ENCODE peak calls at places on chromosomes 11 and 22, in eight cellular contexts. O is CD4-positive, CD25-positive, alpha-beta regulatory T cell; N is SJCRH30; E is effector memory CD4-positive, alpha-beta T cell; F is IMR-90; R is prostate gland; A is astrocyte; V is heart right ventricle. Z is an unnamed sample.

GRCh38 chr11:102757823-102758549 is 22.4 kb downstream of the MMP10 start:
- DNase-seq in O (no peak), N (no peak), E (no peak), F (peak; percentile 89), R (no peak), A (peak; percentile 66), V (no peak), Z (no peak)

GRCh38 chr11:78050964-78051831 is 12.5 kb upstream of the THRSP start:
- DNase-seq in O (no peak), N (no peak), E (no peak), F (peak; percentile 80), R (no peak), A (peak; percentile 68), V (no peak), Z (no peak)

GRCh38 chr11:76656087-76656531 is 14.4 kb downstream of the LRRC32 start:
- DNase-seq in O (no peak), N (no peak), E (no peak), F (no peak), R (no peak), A (no peak), V (no peak), Z (no peak)

GRCh38 chr11:93000511-93001476 is 31.3 kb downstream of the MTNR1B start:
- DNase-seq in O (no peak), N (peak; percentile 30), E (no peak), F (peak; percentile 95), R (no peak), A (peak; percentile 82), V (no peak), Z (no peak)

GRCh38 chr22:17974703-17975372 is 49.5 kb downstream of the MICAL3 start:
- DNase-seq in O (no peak), N (no peak), E (no peak), F (no peak), R (no peak), A (no peak), V (no peak), Z (no peak)

GRCh38 chr11:17572359-17572690 is 25.3 kb downstream of the OTOG start:
- DNase-seq in O (no peak), N (no peak), E (no peak), F (no peak), R (no peak), A (no peak), V (no peak), Z (no peak)

GRCh38 chr11:46520971-46521745 is 72.7 kb downstream of the AMBRA1 start:
- DNase-seq in O (no peak), N (peak; percentile 21), E (no peak), F (peak; percentile 75), R (no peak), A (peak; percentile 84), V (no peak), Z (no peak)

GRCh38 chr11:58845342-58845741 is 838 bp upstream of the GLYATL2 start:
- DNase-seq in O (no peak), N (no peak), E (no peak), F (no peak), R (no peak), A (no peak), V (no peak), Z (no peak)

GRCh38 chr22:41524283-41524682 is 20.0 kb downstream of the POLR3H start:
- DNase-seq in O (no peak), N (no peak), E (no peak), F (peak; percentile 78), R (peak; percentile 68), A (no peak), V (peak; percentile 62), Z (peak; percentile 58)

GRCh38 chr11:3022982-3023381 is 30.9 kb upstream of the NAP1L4 start:
- DNase-seq in O (no peak), N (no peak), E (no peak), F (peak; percentile 49), R (no peak), A (peak; percentile 70), V (no peak), Z (no peak)

GRCh38 chr22:39634530-39635399 is 64.2 kb downstream of the CACNA1I start:
- DNase-seq in O (no peak), N (peak; percentile 40), E (no peak), F (peak; percentile 92), R (peak; percentile 61), A (peak; percentile 83), V (no peak), Z (no peak)

GRCh38 chr11:14112721-14113120 is 150.2 kb downstream of the SPON1 start:
- DNase-seq in O (no peak), N (no peak), E (no peak), F (no peak), R (no peak), A (no peak), V (no peak), Z (no peak)

GRCh38 chr11:125626381-125626950 is 1.5 kb downstream of the CHEK1 start:
- DNase-seq in O (peak; percentile 66), N (no peak), E (no peak), F (peak; percentile 16), R (no peak), A (no peak), V (no peak), Z (peak; percentile 39)

GRCh38 chr11:19498986-19499669 is 213.5 kb upstream of the NAV2 start:
- DNase-seq in O (no peak), N (peak; percentile 41), E (no peak), F (peak; percentile 58), R (no peak), A (peak; percentile 39), V (no peak), Z (no peak)

GRCh38 chr22:17172172-17172833 is 13.2 kb upstream of the HDHD5 start:
- DNase-seq in O (no peak), N (peak; percentile 36), E (no peak), F (no peak), R (peak; percentile 55), A (no peak), V (peak; percentile 53), Z (no peak)

GRCh38 chr11:85955531-85955930 is 100.3 kb downstream of the CCDC83 start:
- DNase-seq in O (no peak), N (peak; percentile 29), E (no peak), F (peak; percentile 78), R (no peak), A (peak; percentile 88), V (no peak), Z (no peak)

GRCh38 chr11:118913411-118914125 is 12.2 kb downstream of the BCL9L start:
- DNase-seq in O (peak; percentile 74), N (no peak), E (no peak), F (no peak), R (no peak), A (no peak), V (no peak), Z (peak; percentile 85)
- H3K4me3 ChIP-seq in O (peak overlapping the region; percentile 70), N (no peak overlapping the region), E (peak overlapping the region; percentile 36), F (no peak overlapping the region), R (no peak overlapping the region), A (no peak overlapping the region), V (peak overlapping the region; percentile 30), Z (no peak overlapping the region)

GRCh38 chr22:43002198-43002577 is 12.8 kb downstream of the PACSIN2 start:
- DNase-seq in O (no peak), N (no peak), E (no peak), F (peak; percentile 91), R (no peak), A (peak; percentile 92), V (no peak), Z (peak; percentile 14)
- H3K4me1 ChIP-seq in O (peaks cover 46% of the 10 kb centered on the region), N (peaks cover 40% of the 10 kb centered on the region), E (peaks cover 33% of the 10 kb centered on the region), F (peaks cover 47% of the 10 kb centered on the region), R (peaks cover 14% of the 10 kb centered on the region), A (peaks cover 73% of the 10 kb centered on the region), V (peaks cover 61% of the 10 kb centered on the region), Z (peaks cover 58% of the 10 kb centered on the region)

DNA sequence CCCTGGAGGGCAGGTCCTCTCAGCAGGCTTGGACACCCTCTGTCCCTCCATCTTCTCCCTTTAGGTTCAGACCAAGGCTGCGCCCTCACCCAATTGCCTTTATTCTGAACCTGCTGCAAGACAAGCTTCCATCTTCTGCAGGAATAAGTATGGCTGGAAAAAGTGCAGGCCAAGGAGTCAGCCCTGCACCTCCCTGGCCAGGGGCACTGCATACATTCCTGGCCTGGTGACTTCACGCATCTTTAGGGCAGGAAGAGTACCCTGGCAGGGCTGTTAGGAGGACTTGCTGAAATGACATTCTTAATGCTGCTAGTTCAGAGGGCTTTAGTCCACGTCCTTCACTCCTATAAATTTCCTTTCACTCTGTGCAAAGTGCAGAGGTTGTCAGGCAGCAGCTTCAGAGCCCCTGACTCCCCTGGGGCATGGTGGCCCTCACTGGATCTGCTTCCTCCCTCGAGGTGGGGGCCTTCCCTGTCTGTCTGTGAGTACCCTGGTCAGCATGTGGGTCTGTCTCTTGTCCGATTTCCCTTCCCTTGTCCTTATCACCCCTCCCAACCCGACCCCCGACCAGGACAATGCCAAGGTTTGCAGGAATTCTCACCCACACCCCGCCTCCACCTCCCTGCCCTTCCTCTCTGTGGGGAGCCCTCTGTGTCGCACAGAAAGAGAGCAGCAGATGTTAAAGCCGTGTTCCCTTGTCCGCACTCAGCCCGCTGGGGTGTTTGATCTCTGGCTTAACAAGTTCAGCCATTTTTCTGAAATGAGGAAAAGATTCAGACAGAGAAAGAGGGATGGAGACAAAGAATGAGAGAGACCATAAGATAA is 124.5 kb upstream of the SYT13 start:
- DNase-seq in O (no peak), N (no peak), E (no peak), F (no peak), R (no peak), A (no peak), V (no peak), Z (no peak)
- H3K4me3 ChIP-seq in O (no peak overlapping the region), N (no peak overlapping the region), E (no peak overlapping the region), F (no peak overlapping the region), R (no peak overlapping the region), A (no peak overlapping the region), V (no peak overlapping the region), Z (no peak overlapping the region)

GRCh38 chr11:44730775-44731174 is 4.0 kb downstream of the TSPAN18 start:
- DNase-seq in O (no peak), N (no peak), E (no peak), F (no peak), R (no peak), A (no peak), V (no peak), Z (no peak)

GRCh38 chr11:44733877-44734276 is 7.1 kb downstream of the TSPAN18 start:
- DNase-seq in O (no peak), N (no peak), E (no peak), F (no peak), R (no peak), A (no peak), V (peak; percentile 40), Z (no peak)

GRCh38 chr11:44731685-44732411 is 5.1 kb downstream of the TSPAN18 start:
- DNase-seq in O (no peak), N (no peak), E (no peak), F (no peak), R (no peak), A (no peak), V (no peak), Z (no peak)

GRCh38 chr11:44734982-44735381 is 8.2 kb downstream of the TSPAN18 start:
- DNase-seq in O (no peak), N (no peak), E (no peak), F (no peak), R (no peak), A (no peak), V (no peak), Z (no peak)

DNA sequence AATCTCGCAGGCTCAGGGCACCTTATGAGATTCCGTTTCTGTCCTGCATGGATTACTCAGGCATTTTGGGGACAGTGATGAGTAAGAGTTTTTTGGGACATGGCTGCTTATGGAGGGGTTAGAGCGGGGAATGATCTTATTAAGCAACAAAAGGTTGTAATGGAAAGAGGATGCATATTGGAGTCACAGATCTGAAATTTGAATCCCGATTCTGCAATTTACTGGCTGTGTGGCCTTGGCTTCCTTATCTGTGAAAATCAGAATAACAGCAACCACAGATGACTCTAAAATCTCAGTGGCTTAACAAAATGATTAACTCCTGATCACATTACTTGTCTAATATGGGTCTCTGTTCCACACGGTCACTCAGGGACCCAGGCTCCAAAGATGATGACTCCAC is 5.8 kb downstream of the TSPAN18 start:
- DNase-seq in O (no peak), N (no peak), E (no peak), F (no peak), R (no peak), A (no peak), V (no peak), Z (no peak)
- H3K4me1 ChIP-seq in O (peaks cover 15% of the 10 kb centered on the region), N (peaks cover 11% of the 10 kb centered on the region), E (peaks cover 22% of the 10 kb centered on the region), F (peaks cover 4% of the 10 kb centered on the region), R (no peaks in the 10 kb centered on the region), A (no peaks in the 10 kb centered on the region), V (peaks cover 76% of the 10 kb centered on the region), Z (peaks cover 1% of the 10 kb centered on the region)